ENCODE peak calls at places on chromosomes 11 and 22, in five cellular contexts. J is stimulated activated CD4-positive, alpha-beta T cell treated with anti-CD3 and anti-CD28 coated beads, TNF-alpha, amount 100 ng/mL, for 48 hours; O is activated CD4-positive, alpha-beta T cell treated with anti-CD3 and anti-CD28 coated beads for 24 hours; Y is OCI-M1; M is mammary epithelial cell. R is an unnamed sample.

GRCh38 chr11:108635106-108635505 is 29.8 kb upstream of the DDX10 start:
- DNase-seq in M (peak), O (no peak), J (no peak), Y (no peak), R (no peak)

GRCh38 chr11:66497206-66497605 is 13.2 kb upstream of the BBS1 start:
- DNase-seq in J (no peak), M (no peak), Y (no peak), O (no peak), R (no peak)

GRCh38 chr11:95592455-95592854 is 197.1 kb downstream of the FAM76B start:
- DNase-seq in Y (no peak), M (no peak), O (no peak), J (no peak), R (no peak)

GRCh38 chr11:133787379-133788103 is 57.8 kb downstream of the SPATA19 start:
- DNase-seq in J (no peak), Y (no peak), O (no peak), M (no peak), R (no peak)

GRCh38 chr22:43378011-43378704 is 33.7 kb upstream of the MPPED1 start:
- DNase-seq in M (no peak), J (no peak), Y (peak), O (no peak), R (peak)

GRCh38 chr11:130897262-130898182 is 18.8 kb downstream of the SNX19 start:
- DNase-seq in M (peak), Y (no peak), J (no peak), O (no peak), R (no peak)

GRCh38 chr11:117823941-117824420 is 563 bp downstream of the FXYD2 start:
- DNase-seq in Y (no peak), O (no peak), M (no peak), J (no peak), R (no peak)

GRCh38 chr11:77395460-77396175 is 78.3 kb downstream of the PAK1 start:
- DNase-seq in O (no peak), Y (no peak), J (no peak), M (no peak), R (no peak)

GRCh38 chr22:38111941-38112355 is 1.5 kb upstream of the BAIAP2L2 start:
- DNase-seq in J (no peak), Y (no peak), O (no peak), M (no peak), R (no peak)

GRCh38 chr11:64629796-64630562 is 39.0 kb downstream of the SLC22A12 start:
- DNase-seq in M (no peak), O (no peak), J (no peak), Y (no peak), R (no peak)

GRCh38 chr11:71255323-71255722 is 2.9 kb upstream of the SHANK2 start:
- DNase-seq in Y (no peak), M (peak), O (no peak), J (no peak), R (no peak)

GRCh38 chr11:112206071-112206470 is 20.2 kb upstream of the PTS start:
- DNase-seq in Y (no peak), M (no peak), J (no peak), O (no peak), R (no peak)

GRCh38 chr11:119169272-119169719 is 771 bp downstream of the NLRX1 start:
- DNase-seq in M (peak), O (no peak), Y (no peak), J (peak), R (no peak)

GRCh38 chr11:112581747-112582146 is 321.1 kb upstream of the PLET1 start:
- DNase-seq in J (no peak), O (no peak), Y (no peak), M (no peak), R (no peak)